ENCODE peak calls at places on chromosome 17, in eight cellular contexts. G is RWPE1, D is GM12878, M is lung, J is heart right ventricle, S is colonic mucosa, L is adrenal gland, A is brain microvascular endothelial cell. Y is an unnamed sample.

GRCh38 chr17:29110372-29110757 is 67.4 kb downstream of the PIPOX start:
- DNase-seq in G (no peak), D (no peak), M (no peak), J (no peak), S (no peak), L (no peak), A (no peak), Y (no peak)

GRCh38 chr17:69961488-69962145 is 113.4 kb upstream of the KCNJ16 start:
- DNase-seq in G (no peak), D (no peak), M (no peak), J (peak; percentile 16), S (no peak), L (no peak), A (no peak), Y (no peak)

GRCh38 chr17:4858068-4858879 is 25.1 kb downstream of the MINK1 start:
- DNase-seq in G (no peak), D (no peak), M (no peak), J (peak; percentile 61), S (no peak), L (peak; percentile 24), A (no peak), Y (no peak)

GRCh38 chr17:46832945-46833839 is 14.7 kb upstream of the WNT3 start:
- DNase-seq in G (no peak), D (no peak), M (no peak), J (peak; percentile 25), S (no peak), L (peak; percentile 56), A (peak; percentile 54), Y (no peak)

GRCh38 chr17:6643460-6644125 is 2.7 kb downstream of the TXNDC17 start:
- DNase-seq in G (peak; percentile 48), D (no peak), M (no peak), J (no peak), S (no peak), L (no peak), A (peak; percentile 58), Y (no peak)

GRCh38 chr17:19249681-19250080 is 12.5 kb downstream of the EPN2 start:
- DNase-seq in G (no peak), D (no peak), M (no peak), J (peak; percentile 64), S (no peak), L (no peak), A (no peak), Y (no peak)

GRCh38 chr17:69314246-69315030 is 12.5 kb downstream of the ABCA5 start:
- DNase-seq in G (no peak), D (no peak), M (no peak), J (no peak), S (no peak), L (no peak), A (no peak), Y (no peak)

GRCh38 chr17:40316571-40317344 is 7.8 kb downstream of the RARA start:
- DNase-seq in G (peak; percentile 78), D (no peak), M (no peak), J (peak; percentile 81), S (peak; percentile 76), L (peak; percentile 57), A (peak; percentile 61), Y (no peak)

GRCh38 chr17:41544497-41544896 is 16.4 kb upstream of the KRT19 start:
- DNase-seq in G (no peak), D (no peak), M (no peak), J (no peak), S (peak; percentile 74), L (no peak), A (no peak), Y (peak; percentile 14)

DNA sequence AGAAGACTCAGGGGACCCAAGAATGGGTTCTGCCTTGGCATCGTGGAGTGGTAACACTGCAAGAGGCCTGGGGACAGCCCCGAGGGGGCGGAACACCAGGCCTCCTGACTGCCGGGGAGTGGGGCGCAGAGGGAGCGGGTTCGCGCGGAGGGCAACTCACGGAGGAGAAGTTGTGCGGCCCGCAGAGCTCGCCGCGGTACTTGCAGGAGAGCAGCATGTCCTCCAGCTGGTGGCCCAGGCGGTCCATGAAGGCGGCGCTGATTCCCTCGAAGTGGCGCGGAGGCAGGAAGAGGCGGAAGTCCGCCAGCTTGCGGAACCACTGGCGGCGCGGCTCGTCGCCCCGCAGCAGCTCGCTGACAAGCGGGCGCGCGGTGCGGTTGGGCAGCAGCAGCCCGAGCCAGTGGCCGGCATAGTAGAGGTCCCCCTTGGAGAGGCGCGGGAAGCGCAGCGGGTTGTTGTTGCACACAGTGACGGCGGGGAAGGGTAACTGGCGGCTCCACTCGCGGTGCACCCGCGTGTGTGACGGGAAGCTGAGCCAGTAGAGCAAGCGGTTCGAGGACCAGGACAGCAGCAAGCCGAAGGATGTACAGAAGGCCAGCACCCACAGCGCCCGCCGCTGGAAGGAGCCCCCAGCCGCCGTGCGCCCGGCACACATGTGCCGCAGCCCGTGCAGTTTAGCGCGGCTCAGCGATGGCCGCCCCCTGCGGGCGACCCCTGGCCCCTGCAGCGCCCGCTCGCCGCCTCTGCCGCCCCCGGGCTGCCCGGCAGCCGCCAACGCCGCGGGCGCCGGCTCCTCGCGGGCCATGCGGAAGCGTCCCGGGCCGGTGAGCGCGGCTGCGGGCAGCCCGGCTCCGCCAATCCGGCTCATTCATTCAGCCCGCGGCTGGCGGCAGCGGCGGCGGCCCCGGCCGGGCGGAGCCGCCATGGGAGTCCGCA is 1.6 kb downstream of the ASIC2 start:
- DNase-seq in G (peak; percentile 13), D (no peak), M (no peak), J (no peak), S (peak; percentile 38), L (peak; percentile 19), A (no peak), Y (peak; percentile 81)
- TF ChIP-seq CTCF in G (no peak), D (no peak), M (no peak), J (no peak), S (no peak), L (no peak), A (no peak), Y (no peak)

DNA sequence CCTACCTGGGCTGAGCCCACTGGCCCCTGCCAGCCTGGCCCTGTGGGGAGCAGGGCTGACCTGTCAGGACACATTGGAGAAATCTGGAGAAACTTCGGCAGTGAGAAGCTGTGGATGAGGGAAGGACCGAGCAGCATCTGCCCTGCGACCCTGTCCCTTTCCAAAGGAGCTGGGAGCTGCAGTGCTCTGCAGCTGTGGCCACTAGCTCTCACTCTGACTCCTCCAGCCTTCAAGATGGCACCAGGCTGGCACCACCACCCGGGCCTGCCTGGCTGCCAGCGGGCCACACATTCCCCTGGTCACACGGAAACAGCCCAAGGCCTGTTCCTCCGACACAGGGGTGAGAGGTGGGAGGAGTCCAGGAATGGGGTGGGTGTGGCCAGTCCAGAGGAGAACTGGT is 30.1 kb downstream of the CD300LG start:
- DNase-seq in G (no peak), D (no peak), M (no peak), J (no peak), S (no peak), L (no peak), A (no peak), Y (no peak)
- H3K27ac ChIP-seq in G (no peak overlapping the region), D (no peak overlapping the region), M (no peak overlapping the region), J (no peak overlapping the region), S (no peak overlapping the region), L (no peak overlapping the region), A (no peak overlapping the region), Y (no peak overlapping the region)

GRCh38 chr17:75876190-75876937 is 2.0 kb downstream of the TRIM47 start:
- DNase-seq in G (peak; percentile 54), D (no peak), M (peak; percentile 74), J (no peak), S (peak; percentile 90), L (peak; percentile 75), A (no peak), Y (no peak)
- TF ChIP-seq CTCF in G (peak; percentile 36), D (peak; percentile 40), M (no peak), J (no peak), S (no peak), L (no peak), A (peak; percentile 40), Y (no peak)

GRCh38 chr17:50920041-50920410 is 53.9 kb upstream of the TOB1 start:
- DNase-seq in G (no peak), D (no peak), M (no peak), J (no peak), S (no peak), L (no peak), A (no peak), Y (no peak)
- H3K27ac ChIP-seq in G (peak overlapping the region; percentile 78), D (no peak overlapping the region), M (peak overlapping the region; percentile 17), J (peak overlapping the region; percentile 89), S (peak overlapping the region; percentile 88), L (no peak overlapping the region), A (no peak overlapping the region), Y (no peak overlapping the region)

DNA sequence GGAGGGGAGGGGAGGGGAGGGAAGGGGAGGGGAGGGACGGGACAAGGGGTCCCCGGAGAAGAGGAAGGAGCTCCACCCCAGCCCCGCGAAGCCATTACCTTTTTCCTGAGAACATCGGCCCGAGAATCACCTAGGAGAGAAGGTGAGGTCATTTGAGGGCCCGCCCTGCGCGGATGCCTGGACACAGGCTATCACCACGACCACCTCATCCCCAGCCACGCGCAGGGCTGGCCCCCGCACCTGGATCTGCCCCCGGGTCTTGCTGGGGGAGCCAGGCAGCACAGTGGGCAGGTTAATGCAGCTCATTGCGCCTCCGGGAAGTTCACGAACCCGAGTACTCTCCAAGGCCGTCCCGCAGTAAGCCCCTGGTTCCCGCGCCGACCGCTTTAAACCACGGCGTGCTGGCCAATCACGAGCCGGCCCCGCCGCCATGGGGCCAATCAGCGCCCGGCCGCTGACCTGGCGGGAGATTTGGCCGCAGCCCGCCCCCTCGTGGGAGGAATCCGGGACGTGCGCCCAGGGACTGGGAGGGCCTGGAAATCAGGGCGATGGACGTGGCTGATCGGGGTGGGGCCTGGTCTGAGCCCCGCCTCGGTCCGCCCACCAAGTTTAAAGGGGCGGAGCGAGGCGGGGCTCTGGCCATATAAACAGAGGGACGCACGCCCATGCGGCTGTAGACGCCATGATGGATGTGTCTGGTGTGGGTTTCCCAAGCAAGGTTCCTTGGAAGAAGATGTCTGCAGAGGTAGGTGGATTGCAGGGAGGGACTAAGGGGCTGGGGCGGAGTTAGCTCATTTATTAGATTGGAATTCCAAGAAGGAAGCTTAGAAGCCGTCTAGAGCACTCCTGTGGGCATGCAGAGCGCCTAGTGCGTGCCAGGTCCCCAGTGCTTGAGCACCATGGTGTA is at the start of the genes AFMID and TK1:
- DNase-seq in G (peak; percentile 99), D (peak; percentile 87), M (peak; percentile 96), J (peak; percentile 96), S (peak; percentile 98), L (peak; percentile 97), A (peak; percentile 95), Y (peak; percentile 98)
- TF ChIP-seq CTCF in G (peak; percentile 69), D (peak; percentile 37), M (peak; percentile 61), J (peak; percentile 61), S (peak; percentile 78), L (peak; percentile 65), A (peak; percentile 72), Y (peak; percentile 82)

Y was measured in A673.